ENCODE peak calls at places on chromosome 14, in seven cellular contexts. S is IMR-90, G is left ventricle myocardium inferior, L is body of pancreas, J is pancreas, E is fibroblast of mammary gland, R is suprapubic skin. H is an unnamed sample.

GRCh38 chr14:63899953-63900352 is 47.1 kb downstream of the SYNE2 start:
- DNase-seq in E (no peak), G (no peak), S (no peak), L (no peak), J (no peak), R (no peak), H (no peak)

GRCh38 chr14:93976477-93977057 is at the start of gene ASB2:
- DNase-seq in S (peak), G (no peak), J (no peak), R (no peak), L (no peak), E (no peak), H (no peak)

GRCh38 chr14:100340454-100340813 is 17.3 kb downstream of the SLC25A47 start:
- DNase-seq in J (no peak), E (no peak), G (no peak), S (no peak), L (no peak), R (no peak), H (no peak)

GRCh38 chr14:78950654-78951053 is 780.5 kb downstream of the NRXN3 start:
- DNase-seq in G (no peak), E (peak), J (no peak), R (no peak), S (peak), L (no peak), H (no peak)

GRCh38 chr14:104777808-104778249 is 17.7 kb downstream of the AKT1 start:
- DNase-seq in R (no peak), J (no peak), G (no peak), E (no peak), L (no peak), S (no peak), H (no peak)

GRCh38 chr14:95507174-95507573 is 9.3 kb downstream of the SYNE3 start:
- DNase-seq in J (no peak), S (peak), L (peak), G (peak), E (peak), R (peak), H (no peak)

GRCh38 chr14:90511252-90511651 is 114.4 kb downstream of the CALM1 start:
- DNase-seq in S (no peak), L (no peak), E (no peak), R (no peak), J (no peak), G (no peak), H (no peak)

GRCh38 chr14:90760591-90761316 is 55.5 kb downstream of the TTC7B start:
- DNase-seq in G (no peak), L (no peak), S (peak), R (no peak), J (no peak), E (peak), H (peak)

GRCh38 chr14:101246894-101247853 is 314.1 kb upstream of the DIO3 start:
- DNase-seq in J (no peak), L (no peak), G (no peak), R (peak), E (no peak), S (no peak), H (no peak)

GRCh38 chr14:56379956-56380355 is 199.6 kb upstream of the TMEM260 start:
- DNase-seq in J (no peak), L (no peak), E (peak), R (no peak), G (no peak), S (no peak), H (no peak)

GRCh38 chr14:63470877-63471565 is 72.2 kb downstream of the PPP2R5E start:
- DNase-seq in S (peak), R (no peak), G (no peak), L (no peak), J (no peak), E (peak), H (no peak)

GRCh38 chr14:44149597-44149996 is 357.5 kb downstream of the FSCB start:
- DNase-seq in E (no peak), J (no peak), R (no peak), G (no peak), S (no peak), L (no peak), H (peak)

GRCh38 chr14:101463566-101464171 is 97.6 kb upstream of the DIO3 start:
- DNase-seq in G (no peak), L (no peak), J (no peak), E (no peak), S (no peak), R (no peak), H (no peak)

GRCh38 chr14:88849717-88850116 is 25.3 kb downstream of the TTC8 start:
- DNase-seq in E (peak), S (no peak), G (no peak), J (no peak), R (no peak), L (no peak), H (no peak)

GRCh38 chr14:33678012-33678411 is 272.9 kb downstream of the EGLN3 start:
- DNase-seq in E (no peak), G (no peak), S (no peak), R (no peak), J (no peak), L (no peak), H (no peak)

GRCh38 chr14:105153331-105153731 is 15.2 kb downstream of the JAG2 start:
- DNase-seq in J (no peak), S (no peak), G (peak), E (no peak), L (no peak), R (no peak), H (no peak)

GRCh38 chr14:39186941-39187525 is 12.0 kb downstream of the PNN start:
- DNase-seq in J (no peak), E (no peak), G (no peak), S (no peak), R (no peak), L (no peak), H (no peak)

GRCh38 chr14:101578489-101578888 is 17.2 kb downstream of the DIO3 start:
- DNase-seq in E (no peak), L (no peak), R (no peak), S (no peak), J (no peak), G (no peak), H (no peak)

GRCh38 chr14:54278087-54278486 is 118.7 kb upstream of the CDKN3 start:
- DNase-seq in J (no peak), L (no peak), S (no peak), G (no peak), R (no peak), E (no peak), H (no peak)

GRCh38 chr14:74326369-74327152 is 21.7 kb upstream of the VRTN start:
- DNase-seq in E (no peak), R (no peak), S (no peak), J (no peak), L (no peak), G (no peak), H (peak)

GRCh38 chr14:90641111-90642010 is 174.9 kb downstream of the TTC7B start:
- DNase-seq in G (no peak), S (peak), L (no peak), J (no peak), R (no peak), E (no peak), H (no peak)

GRCh38 chr14:64682173-64682710 is 22.0 kb upstream of the PLEKHG3 start:
- DNase-seq in S (peak), G (peak), E (peak), L (peak), R (no peak), J (peak), H (no peak)

GRCh38 chr14:65491274-65491673 is 78.7 kb downstream of the FUT8 start:
- DNase-seq in E (no peak), G (no peak), R (no peak), J (no peak), S (no peak), L (no peak), H (no peak)

GRCh38 chr14:26811756-26812305 is 214.0 kb upstream of the NOVA1 start:
- DNase-seq in S (no peak), R (no peak), L (no peak), E (peak), J (no peak), G (no peak), H (no peak)

GRCh38 chr14:68245146-68246073 is 425.8 kb downstream of the RAD51B start:
- DNase-seq in R (no peak), L (peak), E (peak), G (no peak), S (peak), J (peak), H (no peak)

GRCh38 chr14:91835197-91835919 is 32.0 kb downstream of the TC2N start:
- DNase-seq in R (no peak), S (no peak), L (peak), G (no peak), E (no peak), J (no peak), H (peak)

GRCh38 chr14:100282766-100283419 is 23.4 kb downstream of the SLC25A29 start:
- DNase-seq in J (no peak), R (no peak), L (no peak), G (no peak), E (no peak), S (no peak), H (no peak)

GRCh38 chr14:102930138-102930752 is 7.8 kb downstream of the AMN start:
- DNase-seq in L (peak), S (no peak), R (no peak), J (no peak), E (no peak), G (no peak), H (no peak)

GRCh38 chr14:50964683-50965390 is 20.6 kb upstream of the PYGL start:
- DNase-seq in E (peak), S (peak), L (peak), J (peak), G (no peak), R (no peak), H (no peak)

GRCh38 chr14:90381011-90381790 is 15.6 kb upstream of the CALM1 start:
- DNase-seq in L (peak), R (no peak), S (no peak), G (no peak), E (peak), J (peak), H (no peak)

GRCh38 chr14:60722163-60722835 is 1.9 kb downstream of the SIX4 start:
- DNase-seq in R (no peak), J (peak), S (peak), E (peak), G (no peak), L (peak), H (peak)

GRCh38 chr14:100540926-100541620 is 46.1 kb downstream of the BEGAIN start:
- DNase-seq in J (peak), S (no peak), L (peak), G (no peak), R (peak), E (no peak), H (no peak)

GRCh38 chr14:88590173-88590572 is 27.3 kb downstream of the ZC3H14 start:
- DNase-seq in S (peak), L (no peak), E (peak), R (no peak), J (no peak), G (no peak), H (no peak)

GRCh38 chr14:98323850-98324249 is 948.1 kb downstream of the BCL11B start:
- DNase-seq in G (no peak), L (no peak), S (no peak), R (no peak), E (no peak), J (no peak), H (no peak)

DNA sequence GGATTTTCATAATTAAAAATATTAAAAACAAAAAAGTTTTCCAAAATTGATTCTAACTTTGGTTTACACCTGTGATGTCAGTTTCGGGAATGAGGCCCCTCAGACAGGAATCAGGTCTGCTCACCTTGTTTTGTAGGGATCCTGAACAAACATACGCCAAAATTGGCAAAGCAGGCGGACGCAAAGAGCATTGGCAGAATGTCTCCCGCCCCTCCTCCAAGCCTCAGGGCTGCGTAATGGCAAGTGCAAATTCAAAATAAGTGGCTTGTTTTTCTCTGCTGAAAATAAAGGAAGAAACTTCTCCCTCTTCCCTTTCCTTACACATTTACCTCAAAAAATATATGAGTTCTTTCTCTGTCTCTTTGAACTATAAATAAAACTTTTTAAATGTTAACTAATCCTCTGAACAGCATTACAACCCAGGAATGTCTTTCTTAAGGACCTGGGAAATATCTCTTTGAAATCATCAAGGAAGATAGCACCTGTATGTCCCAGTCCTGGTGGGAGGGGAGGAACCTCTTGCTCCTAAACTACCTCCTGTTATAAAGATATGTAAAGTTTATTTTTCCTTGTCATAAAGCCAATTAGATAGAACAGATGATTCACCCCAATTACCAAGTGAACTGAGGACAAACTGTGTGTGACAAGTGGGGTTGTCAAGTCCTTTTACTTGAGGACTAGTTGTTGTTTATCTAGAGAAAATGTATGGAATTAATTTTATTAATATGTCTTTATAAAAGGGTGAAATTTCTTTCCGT is 16.5 kb downstream of the OR6J1 start:
- DNase-seq in R (no peak), S (no peak), L (no peak), G (no peak), J (no peak), E (no peak), H (no peak)
- TF ChIP-seq CTCF in R (no peak), S (no peak), L (no peak), G (no peak), J (no peak), E (no peak), H (no peak)

DNA sequence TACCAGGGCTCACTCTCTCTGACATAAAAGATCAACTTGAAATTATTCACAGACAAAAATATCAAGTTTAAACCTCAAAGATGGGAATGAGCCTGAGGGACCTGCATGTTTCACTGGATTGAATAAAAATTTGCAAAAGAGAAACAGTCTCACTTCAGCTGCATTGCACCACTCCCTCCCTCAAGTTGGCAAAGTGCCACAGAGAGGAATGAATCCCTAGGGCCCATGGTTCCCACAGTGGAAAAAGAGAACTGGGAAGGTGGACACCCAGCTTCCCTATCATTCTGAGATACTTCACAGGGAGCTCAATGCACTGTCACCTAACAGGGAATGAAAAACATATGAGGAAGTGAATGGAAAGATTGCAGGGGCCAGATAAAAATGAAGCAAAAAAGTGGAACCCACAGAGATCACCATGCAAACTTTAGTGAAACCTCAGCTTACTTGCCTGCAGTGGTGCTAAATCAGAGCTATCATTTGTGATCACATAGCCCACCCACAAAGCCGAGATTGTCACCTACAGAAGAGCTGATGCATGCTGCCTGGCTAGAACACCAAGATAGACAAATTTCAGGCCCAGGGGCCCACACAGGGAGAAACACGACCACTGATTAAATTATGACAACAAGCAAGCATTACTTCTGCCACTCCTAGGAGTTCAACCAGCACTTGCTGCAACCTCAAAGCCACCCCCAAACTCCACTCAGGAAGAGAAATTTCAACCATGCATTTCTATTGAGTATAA is 911.3 kb downstream of the LRFN5 start:
- DNase-seq in G (no peak), L (no peak), J (no peak), S (no peak), E (no peak), R (no peak), H (no peak)
- TF ChIP-seq CTCF in G (no peak), L (no peak), J (no peak), S (no peak), E (no peak), R (no peak), H (no peak)

GRCh38 chr14:31207746-31208545 is at the start of gene HECTD1:
- DNase-seq in R (peak), S (peak), L (peak), E (peak), J (peak), G (peak), H (peak)
- TF ChIP-seq CTCF in R (peak), S (peak), L (peak), E (no peak), J (peak), G (peak), H (peak)

GRCh38 chr14:85414142-85414541 is 115.8 kb upstream of the FLRT2 start:
- DNase-seq in R (no peak), J (no peak), L (no peak), S (no peak), G (no peak), E (no peak), H (no peak)

GRCh38 chr14:85416771-85417170 is 113.2 kb upstream of the FLRT2 start:
- DNase-seq in J (no peak), S (peak), E (peak), R (no peak), G (no peak), L (no peak), H (no peak)

GRCh38 chr14:85417396-85417795 is 112.5 kb upstream of the FLRT2 start:
- DNase-seq in L (no peak), E (no peak), J (no peak), G (no peak), S (no peak), R (no peak), H (no peak)

GRCh38 chr14:85412756-85413155 is 117.2 kb upstream of the FLRT2 start:
- DNase-seq in G (no peak), L (no peak), R (no peak), E (no peak), J (no peak), S (no peak), H (no peak)

DNA sequence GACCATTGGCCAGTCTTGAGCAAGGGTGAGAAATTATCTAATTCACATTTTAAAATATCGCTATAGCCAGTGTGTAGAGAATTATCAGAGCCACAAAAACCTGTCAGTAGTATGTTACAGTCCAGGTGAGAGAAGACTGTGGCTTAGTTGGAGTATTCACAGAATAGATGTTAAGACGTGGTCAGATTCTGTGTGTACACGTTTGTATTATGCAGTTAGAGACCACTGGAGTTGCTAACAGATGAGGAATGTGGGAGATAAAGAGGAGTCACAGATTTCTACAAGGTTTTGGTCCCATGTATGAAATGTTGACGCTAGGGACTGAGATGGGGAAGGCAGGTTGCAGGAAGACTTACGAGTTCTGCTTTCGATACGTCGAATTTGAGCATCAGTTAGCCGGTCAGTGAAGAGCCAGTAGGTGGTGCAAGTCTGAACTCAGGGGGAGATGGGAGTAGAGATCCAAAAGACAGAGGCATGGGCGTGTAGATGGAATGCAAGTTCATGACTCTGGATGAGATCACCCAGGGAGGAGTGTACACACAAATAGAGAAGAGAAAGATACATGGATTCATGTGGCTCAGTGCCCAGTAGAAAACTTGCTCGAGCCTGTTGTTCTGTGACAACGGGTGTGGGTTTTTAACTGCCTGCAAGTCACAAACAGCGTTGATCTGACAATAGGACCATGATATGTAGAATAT is 114.8 kb upstream of the FLRT2 start:
- DNase-seq in G (peak), E (peak), S (peak), J (peak), L (peak), R (peak), H (peak)
- TF ChIP-seq CTCF in G (peak), E (peak), S (peak), J (no peak), L (peak), R (peak), H (peak)

H was measured in Caco-2.